ENCODE peak calls at places on chromosomes 11 and 22, in five cellular contexts. H is AG04450, B is sigmoid colon, C is IMR-90, X is OCI-LY7. I is an unnamed sample. For H3K9me3, the result is how much of the 10 kb centered on the place peaks cover.

GRCh38 chr22:37907036-37907954 is 1.2 kb downstream of the MICALL1 start:
- DNase-seq in H (no peak), B (peak), C (peak), X (no peak), I (no peak)

GRCh38 chr11:2769409-2769778 is 69.6 kb upstream of the KCNQ1OT1 start:
- DNase-seq in H (no peak), B (no peak), C (no peak), X (no peak), I (no peak)

GRCh38 chr11:87445002-87445401 is 407.3 kb downstream of the TMEM135 start:
- DNase-seq in H (no peak), B (no peak), C (peak), X (no peak), I (no peak)

GRCh38 chr11:12214751-12215150 is 104.4 kb downstream of the MICAL2 start:
- DNase-seq in H (no peak), B (no peak), C (peak), X (no peak), I (no peak)

GRCh38 chr11:114260077-114260476 is 36.1 kb upstream of the NNMT start:
- DNase-seq in H (no peak), B (no peak), C (no peak), X (no peak), I (no peak)

GRCh38 chr11:118908931-118909618 is 16.7 kb downstream of the BCL9L start:
- DNase-seq in H (peak), B (peak), C (peak), X (no peak), I (peak)

GRCh38 chr11:133214646-133215045 is 317.7 kb downstream of the OPCML start:
- DNase-seq in H (no peak), B (no peak), C (no peak), X (no peak), I (no peak)

GRCh38 chr11:9060700-9061111 is 30.7 kb downstream of the SCUBE2 start:
- DNase-seq in H (no peak), B (no peak), C (no peak), X (peak), I (no peak)

GRCh38 chr11:43986881-43987280 is 44.4 kb downstream of the C11orf96 start:
- DNase-seq in H (no peak), B (no peak), C (no peak), X (no peak), I (no peak)

GRCh38 chr11:19344661-19345518 is 104.1 kb upstream of the E2F8 start:
- DNase-seq in H (no peak), B (peak), C (peak), X (no peak), I (peak)

DNA sequence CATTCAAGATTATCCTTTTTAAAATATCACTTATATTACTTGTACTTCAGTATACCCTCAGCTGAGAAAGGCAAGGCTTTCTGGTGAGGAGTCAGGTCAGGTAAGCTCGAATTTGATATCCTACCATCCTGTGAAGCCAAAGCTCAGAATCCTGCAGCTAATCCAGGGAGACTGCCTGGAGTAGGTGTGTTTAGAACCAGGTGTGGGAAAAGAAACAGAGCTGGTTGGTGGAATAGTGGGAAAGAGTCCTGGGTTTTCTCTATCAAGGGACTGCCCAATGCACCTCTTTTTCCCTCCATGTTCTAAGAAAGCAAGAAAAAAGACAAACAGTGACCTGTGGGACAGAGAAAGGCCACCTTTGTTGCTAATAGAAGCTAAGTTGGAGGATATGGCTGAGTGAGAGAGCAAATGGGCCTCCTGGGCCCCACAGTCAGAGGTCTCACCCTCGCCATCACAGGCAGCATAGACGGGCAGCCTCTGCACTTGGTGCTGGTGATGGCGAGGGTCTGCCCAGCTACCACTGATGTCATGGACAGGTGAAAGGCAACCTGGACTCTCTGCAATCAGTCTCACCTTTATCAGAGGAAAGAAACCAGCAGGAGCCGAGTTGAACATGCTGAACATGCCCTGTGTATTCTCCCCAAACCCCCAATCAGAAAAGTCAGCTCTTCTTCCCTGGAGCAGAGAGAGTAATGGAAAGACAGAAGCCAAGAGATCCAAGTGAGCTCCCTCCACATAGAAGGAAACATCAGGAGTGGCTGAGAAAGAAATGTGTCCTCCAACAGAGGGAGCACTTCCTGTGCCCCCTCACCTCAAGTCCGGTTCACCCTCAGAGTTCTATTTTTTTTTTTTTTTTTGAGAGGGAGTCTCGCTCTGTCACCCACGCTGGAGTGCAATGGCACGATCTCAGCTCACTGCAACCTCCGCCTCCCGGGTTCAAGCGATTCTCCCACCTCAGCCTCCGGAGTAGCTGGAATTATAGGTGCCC is 491.3 kb downstream of the BUD13 start:
- DNase-seq in H (no peak), B (no peak), C (no peak), X (no peak), I (no peak)
- TF ChIP-seq CTCF in H (no peak), B (no peak), C (no peak), X (peak), I (peak)

DNA sequence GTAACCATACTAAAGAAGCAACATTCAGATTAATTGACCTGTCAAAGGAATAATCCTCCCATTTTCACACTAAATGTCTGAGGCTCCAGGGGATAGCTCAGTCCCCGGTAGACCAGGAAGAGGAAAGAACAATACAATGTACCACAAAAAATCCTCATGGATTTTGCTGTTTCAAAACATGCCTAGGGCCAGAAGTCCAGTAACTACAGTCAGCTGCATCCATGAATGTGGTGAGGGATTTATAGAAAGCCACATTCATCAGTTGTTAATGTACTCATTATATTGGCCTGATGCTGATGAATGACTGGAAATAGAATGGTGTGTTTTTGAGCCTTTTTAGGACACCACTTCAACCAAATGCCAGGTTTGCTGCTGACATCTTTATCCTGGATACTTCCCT is 6.9 kb upstream of the ETS1 start:
- DNase-seq in H (no peak), B (no peak), C (no peak), X (no peak), I (no peak)
- H3K27ac ChIP-seq in H (no peak), B (no peak), C (no peak), X (no peak), I (no peak)

DNA sequence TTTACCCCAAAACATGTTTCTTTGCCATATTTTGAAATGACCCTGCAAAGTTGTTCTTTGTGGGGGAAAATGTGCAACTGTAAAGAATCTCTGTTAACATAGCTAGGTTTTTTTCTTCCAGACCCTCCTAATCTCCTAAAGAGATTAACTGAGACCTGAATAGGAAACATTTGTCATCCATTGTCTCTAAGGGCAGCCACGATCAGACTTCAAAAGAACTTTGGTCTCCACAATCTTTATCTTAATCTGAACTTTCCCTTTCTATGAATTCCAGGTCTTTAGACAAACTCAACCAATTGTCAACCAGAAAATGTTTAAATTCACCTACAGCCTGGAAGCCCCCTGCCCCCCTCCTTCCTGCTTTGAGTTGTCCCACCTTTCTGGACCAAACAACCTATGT is 4.6 kb upstream of the LGALS12 start:
- DNase-seq in H (no peak), B (no peak), C (no peak), X (no peak), I (no peak)
- H3K9me3 ChIP-seq in H (under half), B (under half), C (under half), X (under half), I (under half)

DNA sequence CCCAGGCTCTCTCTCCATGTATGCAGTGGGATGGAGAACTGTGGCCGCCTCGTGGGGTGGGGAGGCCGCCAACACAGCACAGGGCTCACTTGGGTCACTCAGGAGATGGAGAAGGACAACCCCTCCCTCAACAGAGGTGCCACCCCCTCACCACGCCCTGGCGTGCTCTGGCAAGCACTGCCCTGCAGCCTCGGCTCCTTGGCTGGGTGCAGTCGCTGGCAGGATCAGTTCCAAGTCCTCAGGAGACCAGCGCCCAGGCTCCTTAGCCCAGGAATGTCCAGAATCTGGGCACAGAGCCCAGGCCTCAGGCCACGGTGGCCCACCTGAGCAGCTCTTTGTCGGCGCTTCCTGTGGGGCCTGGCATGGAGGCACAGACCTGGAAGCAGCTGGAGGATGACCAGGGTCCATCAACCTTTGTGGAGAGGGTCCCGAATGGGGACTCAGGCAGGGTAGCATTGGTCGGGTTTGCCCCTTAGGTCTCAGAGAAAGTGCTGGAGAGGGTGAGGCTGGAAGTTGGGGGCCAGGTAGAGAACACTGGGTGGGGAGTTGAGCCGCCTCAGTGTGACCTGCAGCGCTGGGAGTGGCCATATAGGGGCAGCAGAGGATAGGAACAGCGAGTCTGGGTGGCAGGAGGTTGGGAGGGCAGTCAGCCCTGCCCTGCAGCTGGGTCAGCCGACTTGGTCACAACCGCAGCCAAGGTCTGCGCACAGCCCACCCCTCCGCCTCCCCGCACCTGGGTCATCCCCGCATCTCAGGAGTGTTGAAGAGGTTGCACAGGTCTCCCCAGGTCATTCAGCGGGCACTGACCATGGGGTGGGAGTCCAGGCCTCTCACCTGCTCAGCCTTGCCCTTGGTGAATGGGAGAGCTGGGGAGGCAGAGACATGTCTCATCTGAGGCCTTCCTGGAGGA is 8.2 kb downstream of the SUSD2 start:
- DNase-seq in H (peak), B (peak), C (peak), X (peak), I (peak)
- TF ChIP-seq CTCF in H (peak), B (peak), C (peak), X (peak), I (peak)

GRCh38 chr22:28905433-28905832 is 22.1 kb downstream of the ZNRF3 start:
- DNase-seq in H (no peak), B (no peak), C (no peak), X (no peak), I (no peak)
- H3K27ac ChIP-seq in H (no peak), B (peak), C (no peak), X (no peak), I (no peak)

GRCh38 chr22:27724706-27725105 is 76.8 kb downstream of the MN1 start:
- DNase-seq in H (no peak), B (no peak), C (peak), X (no peak), I (no peak)

GRCh38 chr22:27724181-27724580 is 77.4 kb downstream of the MN1 start:
- DNase-seq in H (no peak), B (no peak), C (no peak), X (no peak), I (no peak)

GRCh38 chr22:27727673-27728451 is 73.7 kb downstream of the MN1 start:
- DNase-seq in H (no peak), B (no peak), C (no peak), X (no peak), I (no peak)

GRCh38 chr22:27726344-27726725 is 75.2 kb downstream of the MN1 start:
- DNase-seq in H (no peak), B (no peak), C (no peak), X (no peak), I (no peak)

DNA sequence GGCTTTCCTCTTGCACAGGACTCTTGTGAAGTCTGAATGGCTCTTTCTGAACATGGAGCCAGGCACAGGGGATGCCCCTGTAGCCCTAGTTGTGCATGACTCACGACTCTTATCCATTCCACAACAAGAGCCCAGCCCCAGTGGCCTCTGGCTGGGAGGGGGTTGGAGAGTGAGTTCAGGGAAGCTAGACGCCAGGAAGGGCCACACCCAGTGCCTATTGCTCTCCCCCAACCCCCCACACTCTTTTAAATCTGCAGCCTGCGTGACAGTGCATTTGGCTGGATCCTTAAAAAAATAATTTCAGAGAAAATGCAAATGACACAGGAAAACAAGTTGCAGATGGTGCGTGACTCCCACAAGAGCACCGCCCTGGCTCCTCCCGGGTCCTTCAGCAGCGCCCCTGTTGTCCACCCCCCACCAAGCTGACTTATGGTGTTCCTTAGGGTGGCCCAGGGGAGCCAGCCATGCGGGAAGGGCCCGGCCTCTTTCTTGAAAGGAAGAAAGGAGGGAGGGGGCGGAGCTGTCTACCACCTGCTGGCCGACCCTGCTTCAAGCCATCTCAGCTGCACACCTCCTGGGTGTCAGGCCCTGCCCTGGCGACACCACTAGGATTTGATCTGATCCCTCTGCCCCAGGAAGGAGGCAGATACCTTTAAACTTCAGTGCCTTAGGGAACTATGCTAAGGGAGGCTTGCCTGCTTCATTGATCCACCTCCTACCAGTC is 74.7 kb downstream of the MN1 start:
- DNase-seq in H (no peak), B (peak), C (peak), X (no peak), I (peak)
- H3K9me3 ChIP-seq in H (under half), B (under half), C (under half), X (under half), I (under half)

GRCh38 chr11:76291576-76292526 is 85.5 kb upstream of the WNT11 start:
- DNase-seq in H (no peak), B (no peak), C (no peak), X (no peak), I (no peak)
- TF ChIP-seq CTCF in H (no peak), B (no peak), C (no peak), X (no peak), I (no peak)

GRCh38 chr11:125892071-125892470 is 4.6 kb downstream of the HYLS1 start:
- DNase-seq in H (no peak), B (no peak), C (peak), X (no peak), I (no peak)

GRCh38 chr11:125887373-125888324 is at the start of gene HYLS1:
- DNase-seq in H (peak), B (peak), C (peak), X (peak), I (peak)

GRCh38 chr11:125890447-125891100 is 3.1 kb downstream of the HYLS1 start:
- DNase-seq in H (no peak), B (no peak), C (peak), X (no peak), I (no peak)

GRCh38 chr11:125892994-125893393 is 5.5 kb downstream of the HYLS1 start:
- DNase-seq in H (no peak), B (no peak), C (no peak), X (no peak), I (no peak)
- H3K27ac ChIP-seq in H (no peak), B (no peak), C (no peak), X (no peak), I (no peak)

I was measured in lower lobe of right lung.